ENCODE peak calls at places on chromosome 1, in eight cellular contexts. T, R, K, A, Z, I, O and V are unnamed samples.
A peak's percentile ranks its signal among the peaks of the same experiment; 100 is the strongest.

GRCh38 chr1:39293375-39294070 is 89.0 kb downstream of the MACF1 start:
- DNase-seq in O (no peak), I (no peak), K (no peak), T (no peak), Z (no peak), R (no peak), A (no peak), V (no peak)

GRCh38 chr1:16903458-16903796 is 7.6 kb downstream of the RNU1-2 start:
- DNase-seq in Z (no peak), O (no peak), R (no peak), A (no peak), I (no peak), K (no peak), T (no peak), V (no peak)

GRCh38 chr1:109784551-109785252 is 21.0 kb upstream of the EPS8L3 start:
- DNase-seq in R (no peak), O (no peak), A (no peak), I (no peak), K (no peak), Z (no peak), T (no peak), V (no peak)

GRCh38 chr1:216830836-216831235 is 107.6 kb upstream of the ESRRG start:
- DNase-seq in I (no peak), R (no peak), A (no peak), O (no peak), T (no peak), K (no peak), Z (no peak), V (no peak)

GRCh38 chr1:212990276-212990675 is 25.4 kb downstream of the ANGEL2 start:
- DNase-seq in T (no peak), Z (no peak), O (no peak), K (no peak), I (no peak), A (no peak), R (no peak), V (no peak)

GRCh38 chr1:145991799-145992412 is 4.5 kb downstream of the TXNIP start:
- DNase-seq in Z (no peak), A (no peak), O (no peak), K (no peak), T (no peak), I (no peak), R (no peak), V (no peak)

GRCh38 chr1:211811126-211811525 is 19.4 kb downstream of the LPGAT1 start:
- DNase-seq in K (no peak), O (no peak), R (no peak), Z (no peak), A (no peak), I (no peak), T (no peak), V (no peak)

GRCh38 chr1:56311766-56312165 is 267.6 kb downstream of the PLPP3 start:
- DNase-seq in I (no peak), K (no peak), T (no peak), A (no peak), Z (no peak), O (no peak), R (no peak), V (no peak)

GRCh38 chr1:18949689-18950414 is 6.6 kb downstream of the IFFO2 start:
- DNase-seq in I (no peak), K (no peak), T (peak; percentile 73), Z (peak; percentile 48), R (no peak), O (peak; percentile 27), A (peak; percentile 49), V (peak; percentile 60)

GRCh38 chr1:164723296-164723731 is 164.3 kb downstream of the PBX1 start:
- DNase-seq in R (no peak), K (no peak), T (no peak), A (no peak), Z (no peak), I (no peak), O (no peak), V (no peak)

GRCh38 chr1:43235451-43236121 is 34.2 kb upstream of the TMEM125 start:
- DNase-seq in R (no peak), A (no peak), I (peak; percentile 18), K (no peak), Z (no peak), O (no peak), T (no peak), V (no peak)

GRCh38 chr1:147225193-147225730 is at the start of gene FMO5:
- DNase-seq in A (peak; percentile 49), Z (no peak), R (peak; percentile 53), O (peak; percentile 23), K (no peak), I (peak; percentile 43), T (peak; percentile 57), V (peak; percentile 69)

GRCh38 chr1:67019600-67020136 is 34.3 kb downstream of the SLC35D1 start:
- DNase-seq in K (no peak), O (no peak), R (peak; percentile 36), I (no peak), T (peak; percentile 87), Z (no peak), A (no peak), V (no peak)

GRCh38 chr1:66613187-66613586 is 79.2 kb downstream of the SGIP1 start:
- DNase-seq in Z (no peak), K (no peak), R (peak; percentile 39), O (no peak), T (no peak), A (no peak), I (no peak), V (no peak)

GRCh38 chr1:169060010-169060722 is 46.3 kb upstream of the ATP1B1 start:
- DNase-seq in T (no peak), R (no peak), Z (peak; percentile 85), I (peak; percentile 79), K (no peak), O (no peak), A (no peak), V (no peak)

GRCh38 chr1:206676499-206676898 is 8.2 kb upstream of the MAPKAPK2 start:
- DNase-seq in Z (no peak), A (no peak), T (no peak), K (no peak), O (no peak), I (no peak), R (no peak), V (no peak)

GRCh38 chr1:66278260-66279046 is 255.5 kb upstream of the SGIP1 start:
- DNase-seq in Z (no peak), K (no peak), T (no peak), I (no peak), R (no peak), A (no peak), O (no peak), V (no peak)

GRCh38 chr1:98099501-98099900 is 178.7 kb upstream of the DPYD start:
- DNase-seq in T (no peak), I (no peak), R (no peak), O (no peak), A (no peak), K (no peak), Z (no peak), V (no peak)

GRCh38 chr1:59142663-59143487 is 154.0 kb upstream of the FGGY start:
- DNase-seq in K (peak; percentile 78), O (no peak), Z (peak; percentile 72), T (peak; percentile 91), R (peak; percentile 88), A (no peak), I (peak; percentile 76), V (no peak)

GRCh38 chr1:202858789-202859414 is 30.0 kb downstream of the RABIF start:
- DNase-seq in R (no peak), K (no peak), O (no peak), Z (no peak), T (no peak), I (no peak), A (no peak), V (no peak)

GRCh38 chr1:38915352-38915948 is 26.2 kb downstream of the RHBDL2 start:
- DNase-seq in I (no peak), O (no peak), R (no peak), T (no peak), A (no peak), K (no peak), Z (no peak), V (no peak)

GRCh38 chr1:27139980-27140379 is 14.9 kb downstream of the SLC9A1 start:
- DNase-seq in O (no peak), K (no peak), R (no peak), I (no peak), T (no peak), Z (no peak), A (no peak), V (no peak)

GRCh38 chr1:27137544-27138075 is 17.3 kb downstream of the SLC9A1 start:
- DNase-seq in O (peak; percentile 36), Z (peak; percentile 14), T (no peak), K (no peak), I (no peak), R (no peak), A (peak; percentile 56), V (no peak)

GRCh38 chr1:27138927-27139326 is 16.0 kb downstream of the SLC9A1 start:
- DNase-seq in I (no peak), R (no peak), O (no peak), Z (no peak), A (no peak), K (no peak), T (no peak), V (no peak)

GRCh38 chr1:27137022-27137542 is 17.8 kb downstream of the SLC9A1 start:
- DNase-seq in I (no peak), K (no peak), T (no peak), A (no peak), R (no peak), O (no peak), Z (no peak), V (peak; percentile 72)

GRCh38 chr1:27138368-27138767 is 16.6 kb downstream of the SLC9A1 start:
- DNase-seq in Z (no peak), O (no peak), T (no peak), K (no peak), A (no peak), I (no peak), R (no peak), V (no peak)
- TF ChIP-seq CTCF in Z (no peak), O (no peak), T (no peak), K (no peak), A (no peak), I (no peak), R (no peak), V (no peak)

GRCh38 chr1:2459757-2460156 is 16.3 kb upstream of the PLCH2 start:
- DNase-seq in Z (no peak), T (peak; percentile 12), R (no peak), A (no peak), K (no peak), O (no peak), I (peak; percentile 55), V (no peak)
- TF ChIP-seq CTCF in Z (peak; percentile 73), T (no peak), R (peak; percentile 48), A (no peak), K (peak; percentile 72), O (no peak), I (no peak), V (no peak)

GRCh38 chr1:240091614-240092300 is at the start of gene FMN2:
- DNase-seq in Z (peak; percentile 0), T (no peak), A (peak; percentile 81), I (no peak), O (peak; percentile 61), R (peak; percentile 8), K (no peak), V (peak; percentile 33)
- TF ChIP-seq CTCF in Z (no peak), T (no peak), A (no peak), I (no peak), O (no peak), R (no peak), K (no peak), V (no peak)

DNA sequence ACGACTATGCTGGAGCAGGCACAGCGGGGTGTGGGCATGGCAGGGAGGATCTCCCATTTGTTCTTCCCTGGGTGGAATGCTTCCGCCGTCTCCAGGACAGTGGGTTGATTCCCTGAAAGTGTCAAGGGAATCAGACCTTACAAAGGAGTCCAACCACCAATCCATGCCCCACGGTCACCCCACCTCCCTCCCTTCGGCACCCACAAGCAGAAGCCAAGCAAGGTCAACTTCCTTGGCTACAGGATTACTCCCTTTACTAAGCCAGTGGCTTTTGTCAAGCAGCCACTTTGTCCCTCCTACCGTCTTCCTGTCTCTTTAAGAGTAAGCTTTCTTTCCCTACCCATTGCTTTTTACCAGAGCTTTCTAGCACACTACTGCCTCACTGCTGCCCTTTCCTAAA is 15.9 kb upstream of the NUAK2 start:
- DNase-seq in O (no peak), A (no peak), K (no peak), R (no peak), I (no peak), Z (no peak), T (no peak), V (no peak)
- TF ChIP-seq CTCF in O (no peak), A (no peak), K (no peak), R (no peak), I (no peak), Z (no peak), T (no peak), V (no peak)